ENCODE peak calls at places on chromosomes 1 and 21, in five cellular contexts. H is T follicular helper cell; D is stimulated activated CD4-positive, alpha-beta T cell treated with anti-CD3 and anti-CD28 coated beads, Interleukin-1b, Interleukin-23, amount 100 ng/mL, for 4 hours; Q is NCI-H345; N is colonic mucosa. S is an unnamed sample.

GRCh38 chr1:55703726-55704363 is 488.7 kb upstream of the USP24 start:
- DNase-seq in H (no peak), D (no peak), Q (no peak), N (no peak), S (no peak)

GRCh38 chr1:221031890-221032222 is 152.6 kb downstream of the HLX start:
- DNase-seq in H (no peak), D (no peak), Q (no peak), N (no peak), S (no peak)

GRCh38 chr1:40753142-40753882 is 30.3 kb upstream of the KCNQ4 start:
- DNase-seq in H (no peak), D (no peak), Q (no peak), N (no peak), S (no peak)

GRCh38 chr21:14762734-14763694 is 216.9 kb upstream of the SAMSN1 start:
- DNase-seq in H (no peak), D (no peak), Q (no peak), N (no peak), S (no peak)

GRCh38 chr1:44803312-44804095 is 3.3 kb downstream of the PLK3 start:
- DNase-seq in H (no peak), D (no peak), Q (no peak), N (no peak), S (no peak)

GRCh38 chr1:19179597-19180271 is 30.3 kb downstream of the UBR4 start:
- DNase-seq in H (no peak), D (no peak), Q (no peak), N (no peak), S (no peak)

GRCh38 chr1:235586413-235586812 is 63.2 kb downstream of the GNG4 start:
- DNase-seq in H (no peak), D (no peak), Q (no peak), N (no peak), S (no peak)

GRCh38 chr1:181763736-181764135 is 280.4 kb downstream of the CACNA1E start:
- DNase-seq in H (no peak), D (no peak), Q (no peak), N (no peak), S (no peak)

GRCh38 chr1:205589618-205590456 is 42.0 kb downstream of the ELK4 start:
- DNase-seq in H (no peak), D (no peak), Q (no peak), N (no peak), S (no peak)

GRCh38 chr21:39430016-39430415 is 15.6 kb downstream of the LCA5L start:
- DNase-seq in H (no peak), D (no peak), Q (no peak), N (no peak), S (no peak)

GRCh38 chr1:1183221-1183747 is 9.6 kb downstream of the TTLL10 start:
- DNase-seq in H (no peak), D (no peak), Q (no peak), N (no peak), S (no peak)

GRCh38 chr1:212613440-212614335 is 5.1 kb downstream of the ATF3 start:
- DNase-seq in H (no peak), D (no peak), Q (no peak), N (no peak), S (no peak)

GRCh38 chr1:56378376-56379070 is 200.8 kb downstream of the PLPP3 start:
- DNase-seq in H (no peak), D (no peak), Q (no peak), N (no peak), S (no peak)

GRCh38 chr1:215636258-215636965 is 69.3 kb downstream of the KCTD3 start:
- DNase-seq in H (no peak), D (no peak), Q (no peak), N (peak), S (no peak)

GRCh38 chr1:204945565-204945977 is 74.9 kb downstream of the NFASC start:
- DNase-seq in H (no peak), D (no peak), Q (no peak), N (no peak), S (no peak)

GRCh38 chr1:234978397-234979291 is 150.0 kb downstream of the TOMM20 start:
- DNase-seq in H (peak), D (no peak), Q (peak), N (peak), S (no peak)

GRCh38 chr1:201656670-201657032 is 117.7 kb downstream of the NAV1 start:
- DNase-seq in H (no peak), D (no peak), Q (peak), N (peak), S (no peak)

GRCh38 chr1:201999625-202000238 is 10.7 kb upstream of the ELF3 start:
- DNase-seq in H (no peak), D (no peak), Q (peak), N (no peak), S (peak)

GRCh38 chr1:110214454-110215404 is 4.6 kb downstream of the KCNC4 start:
- DNase-seq in H (no peak), D (no peak), Q (no peak), N (no peak), S (no peak)

GRCh38 chr1:30663596-30664091 is 59.7 kb downstream of the MATN1 start:
- DNase-seq in H (no peak), D (no peak), Q (no peak), N (no peak), S (no peak)

GRCh38 chr21:17798796-17799195 is 20.4 kb downstream of the C21orf91 start:
- DNase-seq in H (no peak), D (no peak), Q (no peak), N (no peak), S (no peak)

GRCh38 chr1:98315309-98315708 is 346.2 kb upstream of the SNX7 start:
- DNase-seq in H (no peak), D (no peak), Q (no peak), N (no peak), S (no peak)

S was measured in NCI-H1930.